ENCODE peak calls at places on chromosomes 3 and 15, in ten cellular contexts. I, O, X, Q, T, M, N, F, B and W are unnamed samples.

GRCh38 chr15:75068748-75069147 is 45.4 kb downstream of the PPCDC start:
- DNase-seq in I (no peak), O (no peak), X (no peak), Q (no peak), T (no peak), M (no peak), N (no peak), F (no peak), B (no peak), W (no peak)

GRCh38 chr3:158789592-158789991 is 12.3 kb upstream of the MFSD1 start:
- DNase-seq in I (no peak), O (peak), X (no peak), Q (no peak), T (no peak), M (no peak), N (no peak), F (no peak), B (no peak), W (no peak)

GRCh38 chr3:197028711-197029510 is 706 bp downstream of the MELTF start:
- DNase-seq in I (peak), O (peak), X (peak), Q (no peak), T (no peak), M (no peak), N (peak), F (peak), B (no peak), W (no peak)

GRCh38 chr3:189096092-189096491 is 75.7 kb upstream of the TPRG1 start:
- DNase-seq in I (no peak), O (no peak), X (no peak), Q (no peak), T (no peak), M (no peak), N (no peak), F (no peak), B (no peak), W (no peak)

GRCh38 chr3:50627407-50628051 is 10.6 kb downstream of the MAPKAPK3 start:
- DNase-seq in I (no peak), O (peak), X (peak), Q (no peak), T (peak), M (peak), N (peak), F (peak), B (peak), W (peak)

GRCh38 chr3:61928020-61928419 is 366.6 kb downstream of the PTPRG start:
- DNase-seq in I (no peak), O (no peak), X (no peak), Q (no peak), T (no peak), M (no peak), N (no peak), F (peak), B (no peak), W (no peak)

GRCh38 chr3:162764672-162765071 is 1268.1 kb downstream of the OTOL1 start:
- DNase-seq in I (no peak), O (peak), X (no peak), Q (no peak), T (no peak), M (no peak), N (no peak), F (no peak), B (no peak), W (no peak)

GRCh38 chr15:32979710-32980109 is 214.8 kb downstream of the FMN1 start:
- DNase-seq in I (no peak), O (peak), X (no peak), Q (no peak), T (no peak), M (no peak), N (peak), F (no peak), B (peak), W (no peak)

GRCh38 chr3:65894679-65895078 is 144.0 kb downstream of the MAGI1 start:
- DNase-seq in I (no peak), O (no peak), X (no peak), Q (no peak), T (no peak), M (no peak), N (no peak), F (no peak), B (peak), W (no peak)

GRCh38 chr15:99511529-99511864 is 54.3 kb upstream of the MEF2A start:
- DNase-seq in I (no peak), O (no peak), X (no peak), Q (no peak), T (no peak), M (no peak), N (no peak), F (no peak), B (no peak), W (no peak)

GRCh38 chr3:183966361-183966791 is 51.3 kb downstream of the ABCC5 start:
- DNase-seq in I (no peak), O (peak), X (no peak), Q (no peak), T (no peak), M (no peak), N (no peak), F (no peak), B (no peak), W (no peak)

GRCh38 chr15:60620707-60621106 is 141.8 kb upstream of the ICE2 start:
- DNase-seq in I (no peak), O (no peak), X (peak), Q (no peak), T (no peak), M (peak), N (no peak), F (peak), B (peak), W (no peak)

GRCh38 chr3:11200679-11200952 is 46.3 kb downstream of the HRH1 start:
- DNase-seq in I (no peak), O (peak), X (no peak), Q (no peak), T (no peak), M (no peak), N (no peak), F (no peak), B (peak), W (no peak)

GRCh38 chr3:11198495-11198894 is 44.2 kb downstream of the HRH1 start:
- DNase-seq in I (no peak), O (no peak), X (no peak), Q (no peak), T (no peak), M (no peak), N (no peak), F (no peak), B (no peak), W (no peak)

GRCh38 chr3:11199902-11200678 is 45.8 kb downstream of the HRH1 start:
- DNase-seq in I (no peak), O (no peak), X (no peak), Q (no peak), T (no peak), M (no peak), N (no peak), F (no peak), B (peak), W (no peak)

GRCh38 chr3:11198070-11198469 is 43.8 kb downstream of the HRH1 start:
- DNase-seq in I (no peak), O (no peak), X (no peak), Q (no peak), T (no peak), M (no peak), N (no peak), F (no peak), B (no peak), W (no peak)

GRCh38 chr3:11201246-11202024 is 47.1 kb downstream of the HRH1 start:
- DNase-seq in I (no peak), O (peak), X (peak), Q (no peak), T (no peak), M (peak), N (no peak), F (peak), B (peak), W (no peak)
- H3K27ac ChIP-seq in I (no peak), O (peak), X (peak), Q (no peak), T (no peak), M (peak), N (no peak), F (peak), B (peak), W (no peak)

GRCh38 chr3:133412511-133413165 is 12.8 kb downstream of the BFSP2 start:
- DNase-seq in I (no peak), O (no peak), X (no peak), Q (no peak), T (no peak), M (no peak), N (no peak), F (peak), B (no peak), W (no peak)
- H3K27ac ChIP-seq in I (no peak), O (no peak), X (no peak), Q (no peak), T (no peak), M (no peak), N (peak), F (no peak), B (no peak), W (no peak)

DNA sequence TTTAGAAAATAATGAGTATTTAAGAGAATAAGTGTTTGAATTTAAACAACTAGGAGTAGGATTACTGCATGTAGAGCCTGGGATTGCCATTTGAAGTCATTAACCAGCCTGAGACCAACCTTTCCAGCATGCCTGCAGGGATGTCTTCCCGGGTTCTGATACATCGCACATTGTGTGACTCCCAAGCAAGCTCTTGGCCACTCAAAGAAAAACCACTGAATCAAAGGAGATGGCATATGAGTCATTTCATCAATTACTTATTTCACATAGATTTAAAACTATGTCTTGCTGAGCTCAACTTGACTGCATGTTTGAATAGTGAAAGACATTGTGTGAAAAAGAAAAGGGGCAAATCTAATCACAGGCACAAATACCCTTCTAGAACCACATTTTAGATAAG is 15.0 kb upstream of the THBS1 start:
- DNase-seq in I (no peak), O (no peak), X (no peak), Q (no peak), T (no peak), M (no peak), N (no peak), F (no peak), B (no peak), W (no peak)
- H3K27ac ChIP-seq in I (no peak), O (no peak), X (no peak), Q (no peak), T (no peak), M (no peak), N (no peak), F (no peak), B (no peak), W (no peak)

GRCh38 chr15:57897870-57898269 is 167.6 kb downstream of the ALDH1A2 start:
- DNase-seq in I (no peak), O (no peak), X (no peak), Q (no peak), T (no peak), M (no peak), N (no peak), F (no peak), B (no peak), W (no peak)
- H3K27ac ChIP-seq in I (no peak), O (no peak), X (no peak), Q (no peak), T (no peak), M (no peak), N (no peak), F (no peak), B (no peak), W (no peak)

GRCh38 chr3:181717505-181717904 is 5.8 kb downstream of the SOX2 start:
- DNase-seq in I (no peak), O (no peak), X (no peak), Q (no peak), T (no peak), M (no peak), N (no peak), F (no peak), B (no peak), W (no peak)
- H3K27ac ChIP-seq in I (no peak), O (no peak), X (no peak), Q (no peak), T (no peak), M (no peak), N (peak), F (no peak), B (no peak), W (peak)

GRCh38 chr3:153210116-153210515 is 48.1 kb downstream of the RAP2B start:
- DNase-seq in I (no peak), O (no peak), X (no peak), Q (no peak), T (no peak), M (no peak), N (peak), F (no peak), B (no peak), W (no peak)
- H3K27ac ChIP-seq in I (no peak), O (peak), X (no peak), Q (peak), T (no peak), M (no peak), N (no peak), F (no peak), B (no peak), W (no peak)

DNA sequence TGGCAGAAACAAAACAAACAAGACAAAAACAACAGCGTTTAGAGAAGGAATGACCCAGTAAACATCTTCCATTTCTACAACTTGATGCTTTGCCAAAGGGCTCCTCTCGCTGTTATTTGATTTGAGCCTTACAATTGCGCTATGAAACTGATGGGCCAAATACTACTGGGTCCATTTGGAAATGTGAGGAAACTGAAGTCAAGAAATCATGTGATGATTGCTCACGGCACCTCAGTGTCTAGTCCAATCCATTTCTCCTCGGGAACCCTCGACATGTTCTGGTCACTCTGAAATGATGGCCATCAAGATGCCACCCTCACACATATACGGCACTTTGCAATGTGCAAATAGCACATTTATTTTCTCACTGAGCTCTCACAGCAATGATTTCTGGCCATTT is 136.0 kb downstream of the UACA start:
- DNase-seq in I (no peak), O (no peak), X (no peak), Q (no peak), T (no peak), M (no peak), N (no peak), F (no peak), B (no peak), W (no peak)
- H3K27ac ChIP-seq in I (no peak), O (no peak), X (no peak), Q (no peak), T (no peak), M (no peak), N (no peak), F (no peak), B (no peak), W (no peak)